ENCODE peak calls at places on chromosomes 4 and X, in seven cellular contexts. One of them, this sample, is unnamed.

GRCh38 chrX:101668143-101668542 is 8.5 kb upstream of the ARMCX2 start:
- DNase-seq in BJ: no peak
- DNase-seq in mesenchymal stem cell: no peak
- DNase-seq in endodermal cell: no peak
- DNase-seq in SK-N-SH: no peak
- DNase-seq in heart left ventricle: no peak
- DNase-seq in adipocyte: no peak
- DNase-seq in this sample: no peak

GRCh38 chr4:183094393-183095198 is 4.5 kb upstream of the WWC2 start:
- DNase-seq in BJ: no peak
- DNase-seq in mesenchymal stem cell: no peak
- DNase-seq in endodermal cell: no peak
- DNase-seq in SK-N-SH: no peak
- DNase-seq in heart left ventricle: no peak
- DNase-seq in adipocyte: no peak
- DNase-seq in this sample: no peak

GRCh38 chr4:2412534-2412884 is 5.9 kb downstream of the ZFYVE28 start:
- DNase-seq in BJ: no peak
- DNase-seq in mesenchymal stem cell: no peak
- DNase-seq in endodermal cell: no peak
- DNase-seq in SK-N-SH: no peak
- DNase-seq in heart left ventricle: no peak
- DNase-seq in adipocyte: no peak
- DNase-seq in this sample: peak; percentile 71

GRCh38 chr4:95362906-95363578 is 185.7 kb downstream of the UNC5C start:
- DNase-seq in BJ: no peak
- DNase-seq in mesenchymal stem cell: peak; percentile 48
- DNase-seq in endodermal cell: peak; percentile 61
- DNase-seq in SK-N-SH: peak; percentile 48
- DNase-seq in heart left ventricle: no peak
- DNase-seq in adipocyte: no peak
- DNase-seq in this sample: peak; percentile 6

GRCh38 chrX:46330981-46331380 is 214.2 kb downstream of the ZNF674 start:
- DNase-seq in BJ: no peak
- DNase-seq in mesenchymal stem cell: no peak
- DNase-seq in endodermal cell: no peak
- DNase-seq in SK-N-SH: no peak
- DNase-seq in heart left ventricle: no peak
- DNase-seq in adipocyte: no peak
- DNase-seq in this sample: no peak

GRCh38 chr4:14434916-14435315 is 567.4 kb upstream of the CPEB2 start:
- DNase-seq in BJ: no peak
- DNase-seq in mesenchymal stem cell: no peak
- DNase-seq in endodermal cell: no peak
- DNase-seq in SK-N-SH: no peak
- DNase-seq in heart left ventricle: no peak
- DNase-seq in adipocyte: peak; percentile 12
- DNase-seq in this sample: no peak

GRCh38 chrX:39445336-39445735 is 644.1 kb downstream of the MID1IP1 start:
- DNase-seq in BJ: no peak
- DNase-seq in mesenchymal stem cell: no peak
- DNase-seq in endodermal cell: peak; percentile 91
- DNase-seq in SK-N-SH: no peak
- DNase-seq in heart left ventricle: no peak
- DNase-seq in adipocyte: no peak
- DNase-seq in this sample: peak; percentile 77

GRCh38 chr4:141180991-141181760 is 39.5 kb upstream of the ZNF330 start:
- DNase-seq in BJ: no peak
- DNase-seq in mesenchymal stem cell: no peak
- DNase-seq in endodermal cell: no peak
- DNase-seq in SK-N-SH: no peak
- DNase-seq in heart left ventricle: no peak
- DNase-seq in adipocyte: peak; percentile 14
- DNase-seq in this sample: no peak

GRCh38 chr4:8274772-8275241 is 5.3 kb downstream of the HTRA3 start:
- DNase-seq in BJ: peak; percentile 77
- DNase-seq in mesenchymal stem cell: peak; percentile 95
- DNase-seq in endodermal cell: peak; percentile 72
- DNase-seq in SK-N-SH: peak; percentile 95
- DNase-seq in heart left ventricle: peak; percentile 94
- DNase-seq in adipocyte: peak; percentile 91
- DNase-seq in this sample: peak; percentile 77

GRCh38 chr4:108788731-108789130 is 25.9 kb upstream of the ETNPPL start:
- DNase-seq in BJ: no peak
- DNase-seq in mesenchymal stem cell: no peak
- DNase-seq in endodermal cell: no peak
- DNase-seq in SK-N-SH: no peak
- DNase-seq in heart left ventricle: no peak
- DNase-seq in adipocyte: no peak
- DNase-seq in this sample: no peak

GRCh38 chr4:7210818-7211217 is 18.5 kb downstream of the SORCS2 start:
- DNase-seq in BJ: peak; percentile 66
- DNase-seq in mesenchymal stem cell: peak; percentile 66
- DNase-seq in endodermal cell: no peak
- DNase-seq in SK-N-SH: no peak
- DNase-seq in heart left ventricle: peak; percentile 13
- DNase-seq in adipocyte: peak; percentile 95
- DNase-seq in this sample: no peak

GRCh38 chr4:98658287-98659105 is at the start of gene TSPAN5:
- DNase-seq in BJ: no peak
- DNase-seq in mesenchymal stem cell: peak; percentile 81
- DNase-seq in endodermal cell: peak; percentile 92
- DNase-seq in SK-N-SH: peak; percentile 95
- DNase-seq in heart left ventricle: peak; percentile 80
- DNase-seq in adipocyte: peak; percentile 95
- DNase-seq in this sample: peak; percentile 90

GRCh38 chrX:23803931-23804381 is 21.0 kb downstream of the SAT1 start:
- DNase-seq in BJ: no peak
- DNase-seq in mesenchymal stem cell: peak; percentile 75
- DNase-seq in endodermal cell: no peak
- DNase-seq in SK-N-SH: no peak
- DNase-seq in heart left ventricle: peak; percentile 62
- DNase-seq in adipocyte: peak; percentile 55
- DNase-seq in this sample: no peak

GRCh38 chrX:28398352-28398751 is 188.9 kb upstream of the IL1RAPL1 start:
- DNase-seq in BJ: no peak
- DNase-seq in mesenchymal stem cell: no peak
- DNase-seq in endodermal cell: no peak
- DNase-seq in SK-N-SH: no peak
- DNase-seq in heart left ventricle: no peak
- DNase-seq in adipocyte: no peak
- DNase-seq in this sample: no peak

GRCh38 chrX:12814434-12814833 is 23.2 kb downstream of the PRPS2 start:
- DNase-seq in BJ: no peak
- DNase-seq in mesenchymal stem cell: peak; percentile 53
- DNase-seq in endodermal cell: peak; percentile 80
- DNase-seq in SK-N-SH: peak; percentile 43
- DNase-seq in heart left ventricle: no peak
- DNase-seq in adipocyte: peak; percentile 81
- DNase-seq in this sample: no peak

GRCh38 chr4:6343950-6344408 is 74.3 kb downstream of the WFS1 start:
- DNase-seq in BJ: no peak
- DNase-seq in mesenchymal stem cell: no peak
- DNase-seq in endodermal cell: peak; percentile 73
- DNase-seq in SK-N-SH: no peak
- DNase-seq in heart left ventricle: no peak
- DNase-seq in adipocyte: peak; percentile 63
- DNase-seq in this sample: peak; percentile 33

GRCh38 chrX:22533898-22534297 is 261.2 kb downstream of the CBLL2 start:
- DNase-seq in BJ: no peak
- DNase-seq in mesenchymal stem cell: no peak
- DNase-seq in endodermal cell: peak; percentile 50
- DNase-seq in SK-N-SH: no peak
- DNase-seq in heart left ventricle: no peak
- DNase-seq in adipocyte: no peak
- DNase-seq in this sample: no peak

GRCh38 chr4:156237192-156237591 is 283.5 kb upstream of the CTSO start:
- DNase-seq in BJ: no peak
- DNase-seq in mesenchymal stem cell: no peak
- DNase-seq in endodermal cell: no peak
- DNase-seq in SK-N-SH: no peak
- DNase-seq in heart left ventricle: no peak
- DNase-seq in adipocyte: no peak
- DNase-seq in this sample: no peak
- H3K4me3 ChIP-seq in BJ: no peak overlapping the region
- H3K4me3 ChIP-seq in mesenchymal stem cell: no peak overlapping the region
- H3K4me3 ChIP-seq in endodermal cell: no peak overlapping the region
- H3K4me3 ChIP-seq in SK-N-SH: no peak overlapping the region
- H3K4me3 ChIP-seq in heart left ventricle: no peak overlapping the region
- H3K4me3 ChIP-seq in adipocyte: no peak overlapping the region
- H3K4me3 ChIP-seq in this sample: no peak overlapping the region

GRCh38 chr4:139286186-139286698 is 6.2 kb upstream of the MGARP start:
- DNase-seq in BJ: no peak
- DNase-seq in mesenchymal stem cell: no peak
- DNase-seq in endodermal cell: no peak
- DNase-seq in SK-N-SH: no peak
- DNase-seq in heart left ventricle: no peak
- DNase-seq in adipocyte: no peak
- DNase-seq in this sample: no peak
- H3K36me3 ChIP-seq in BJ: peaks cover 1% of the 10 kb centered on the region
- H3K36me3 ChIP-seq in mesenchymal stem cell: peaks cover 25% of the 10 kb centered on the region
- H3K36me3 ChIP-seq in endodermal cell: peaks cover 18% of the 10 kb centered on the region
- H3K36me3 ChIP-seq in SK-N-SH: peaks cover 5% of the 10 kb centered on the region
- H3K36me3 ChIP-seq in heart left ventricle: peaks cover 37% of the 10 kb centered on the region
- H3K36me3 ChIP-seq in adipocyte: peaks cover 17% of the 10 kb centered on the region
- H3K36me3 ChIP-seq in this sample: peaks cover 6% of the 10 kb centered on the region

GRCh38 chrX:100435726-100436125 is 25.7 kb upstream of the PCDH19 start:
- DNase-seq in BJ: no peak
- DNase-seq in mesenchymal stem cell: no peak
- DNase-seq in endodermal cell: no peak
- DNase-seq in SK-N-SH: no peak
- DNase-seq in heart left ventricle: no peak
- DNase-seq in adipocyte: no peak
- DNase-seq in this sample: no peak
- H3K4me3 ChIP-seq in BJ: no peak overlapping the region
- H3K4me3 ChIP-seq in mesenchymal stem cell: no peak overlapping the region
- H3K4me3 ChIP-seq in endodermal cell: no peak overlapping the region
- H3K4me3 ChIP-seq in SK-N-SH: no peak overlapping the region
- H3K4me3 ChIP-seq in heart left ventricle: no peak overlapping the region
- H3K4me3 ChIP-seq in adipocyte: no peak overlapping the region
- H3K4me3 ChIP-seq in this sample: no peak overlapping the region

DNA sequence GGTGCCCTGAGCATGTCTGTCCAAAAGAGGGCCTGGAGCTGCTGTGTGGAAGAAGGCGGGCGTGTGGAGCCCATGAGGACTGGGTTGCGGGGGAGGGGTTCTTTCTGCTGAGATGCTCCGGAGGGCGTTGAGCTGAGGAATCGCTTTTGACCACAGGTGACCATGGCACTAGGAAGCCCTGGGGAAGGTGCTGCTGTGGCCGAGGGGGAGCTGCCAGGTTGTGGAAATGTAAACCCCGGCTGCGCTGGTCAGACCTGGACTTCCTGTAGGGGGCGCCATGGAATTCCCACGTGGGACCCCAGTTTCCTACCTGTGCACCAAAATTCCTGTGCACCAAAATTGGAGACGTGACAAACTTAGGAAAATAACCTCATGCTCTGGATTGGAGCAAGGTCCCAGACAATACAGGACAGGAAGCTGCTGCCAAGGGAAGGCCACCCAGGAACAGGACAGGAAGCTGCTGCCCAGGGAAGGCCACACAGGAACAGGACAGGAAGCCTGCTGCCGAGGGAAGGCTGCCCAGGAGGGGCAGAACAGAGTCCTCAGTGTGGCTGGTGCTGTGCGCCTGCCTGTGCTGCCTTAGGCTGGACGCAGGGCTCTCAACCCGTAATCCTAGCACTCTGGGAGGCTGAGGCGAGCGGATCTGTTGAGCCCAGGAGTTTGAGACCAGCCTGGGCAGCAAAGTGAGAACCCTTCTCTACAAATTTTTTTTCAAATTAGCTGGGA is 28.4 kb upstream of the UVSSA start:
- DNase-seq in BJ: no peak
- DNase-seq in mesenchymal stem cell: no peak
- DNase-seq in endodermal cell: peak; percentile 74
- DNase-seq in SK-N-SH: no peak
- DNase-seq in heart left ventricle: peak; percentile 24
- DNase-seq in adipocyte: no peak
- DNase-seq in this sample: peak; percentile 31
- H3K36me3 ChIP-seq in BJ: peaks cover 49% of the 10 kb centered on the region
- H3K36me3 ChIP-seq in mesenchymal stem cell: peaks cover 82% of the 10 kb centered on the region
- H3K36me3 ChIP-seq in endodermal cell: peaks cover 70% of the 10 kb centered on the region
- H3K36me3 ChIP-seq in SK-N-SH: peaks cover 36% of the 10 kb centered on the region
- H3K36me3 ChIP-seq in heart left ventricle: peaks cover 71% of the 10 kb centered on the region
- H3K36me3 ChIP-seq in adipocyte: peaks cover 61% of the 10 kb centered on the region
- H3K36me3 ChIP-seq in this sample: peaks cover 3% of the 10 kb centered on the region

DNA sequence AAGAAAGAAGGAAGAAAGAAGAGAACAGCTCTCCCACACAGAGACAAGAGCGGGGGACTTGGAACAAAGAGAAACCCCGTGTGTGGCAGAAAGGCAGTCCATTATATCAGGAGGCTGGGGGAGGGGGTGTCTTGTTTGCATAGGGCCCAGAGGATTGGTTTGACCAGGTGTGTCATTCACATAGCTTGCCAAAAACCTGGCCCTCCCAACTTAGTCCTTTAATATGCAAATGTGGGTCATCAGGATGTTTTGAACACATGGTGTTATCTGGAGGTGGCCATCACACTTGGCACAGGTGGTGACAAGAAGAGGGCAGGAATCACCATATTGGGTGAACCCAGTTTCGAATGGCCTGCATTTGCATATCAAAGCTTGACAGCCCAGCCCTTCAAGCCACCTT is 111.7 kb downstream of the LINC00632 start:
- DNase-seq in BJ: no peak
- DNase-seq in mesenchymal stem cell: no peak
- DNase-seq in endodermal cell: peak; percentile 58
- DNase-seq in SK-N-SH: no peak
- DNase-seq in heart left ventricle: no peak
- DNase-seq in adipocyte: no peak
- DNase-seq in this sample: no peak
- H3K4me3 ChIP-seq in BJ: no peak overlapping the region
- H3K4me3 ChIP-seq in mesenchymal stem cell: no peak overlapping the region
- H3K4me3 ChIP-seq in endodermal cell: no peak overlapping the region
- H3K4me3 ChIP-seq in SK-N-SH: no peak overlapping the region
- H3K4me3 ChIP-seq in heart left ventricle: no peak overlapping the region
- H3K4me3 ChIP-seq in adipocyte: no peak overlapping the region
- H3K4me3 ChIP-seq in this sample: no peak overlapping the region

GRCh38 chrX:47568656-47569295 is 7.8 kb downstream of the ARAF start:
- DNase-seq in BJ: no peak
- DNase-seq in mesenchymal stem cell: no peak
- DNase-seq in endodermal cell: peak; percentile 81
- DNase-seq in SK-N-SH: peak; percentile 68
- DNase-seq in heart left ventricle: no peak
- DNase-seq in adipocyte: peak; percentile 39
- DNase-seq in this sample: no peak
- H3K36me3 ChIP-seq in BJ: peaks cover 20% of the 10 kb centered on the region
- H3K36me3 ChIP-seq in mesenchymal stem cell: peaks cover 56% of the 10 kb centered on the region
- H3K36me3 ChIP-seq in endodermal cell: peaks cover 34% of the 10 kb centered on the region
- H3K36me3 ChIP-seq in SK-N-SH: peaks cover 31% of the 10 kb centered on the region
- H3K36me3 ChIP-seq in heart left ventricle: peaks cover 62% of the 10 kb centered on the region
- H3K36me3 ChIP-seq in adipocyte: peaks cover 56% of the 10 kb centered on the region
- H3K36me3 ChIP-seq in this sample: no peaks in the 10 kb centered on the region

GRCh38 chr4:133467290-133467947 is 318.3 kb downstream of the PCDH10 start:
- DNase-seq in BJ: no peak
- DNase-seq in mesenchymal stem cell: no peak
- DNase-seq in endodermal cell: no peak
- DNase-seq in SK-N-SH: no peak
- DNase-seq in heart left ventricle: no peak
- DNase-seq in adipocyte: no peak
- DNase-seq in this sample: no peak
- H3K4me3 ChIP-seq in BJ: no peak overlapping the region
- H3K4me3 ChIP-seq in mesenchymal stem cell: no peak overlapping the region
- H3K4me3 ChIP-seq in endodermal cell: no peak overlapping the region
- H3K4me3 ChIP-seq in SK-N-SH: no peak overlapping the region
- H3K4me3 ChIP-seq in heart left ventricle: no peak overlapping the region
- H3K4me3 ChIP-seq in adipocyte: no peak overlapping the region
- H3K4me3 ChIP-seq in this sample: no peak overlapping the region